ENCODE peak calls at places on chromosomes 6 and 20, in nine cellular contexts. One of them, this sample, is unnamed.

GRCh38 chr6:151862461-151862860 is 55.0 kb downstream of the ESR1 start:
- DNase-seq in HFFc6: no peak
- DNase-seq in tibial artery: no peak
- DNase-seq in nephron progenitor cell: no peak
- DNase-seq in CD4-positive, alpha-beta T cell: no peak
- DNase-seq in PC-3: no peak
- DNase-seq in fibroblast of lung: no peak
- DNase-seq in progenitor cell of endocrine pancreas: no peak
- DNase-seq in endothelial cell: no peak
- DNase-seq in this sample: no peak

GRCh38 chr6:147166360-147166944 is 37.8 kb upstream of the STXBP5 start:
- DNase-seq in HFFc6: no peak
- DNase-seq in tibial artery: no peak
- DNase-seq in nephron progenitor cell: no peak
- DNase-seq in CD4-positive, alpha-beta T cell: no peak
- DNase-seq in PC-3: no peak
- DNase-seq in fibroblast of lung: peak
- DNase-seq in progenitor cell of endocrine pancreas: no peak
- DNase-seq in endothelial cell: peak
- DNase-seq in this sample: no peak

GRCh38 chr20:58420798-58421496 is 31.9 kb downstream of the VAPB start:
- DNase-seq in HFFc6: peak
- DNase-seq in tibial artery: no peak
- DNase-seq in nephron progenitor cell: no peak
- DNase-seq in CD4-positive, alpha-beta T cell: no peak
- DNase-seq in PC-3: peak
- DNase-seq in fibroblast of lung: peak
- DNase-seq in progenitor cell of endocrine pancreas: no peak
- DNase-seq in endothelial cell: no peak
- DNase-seq in this sample: no peak

GRCh38 chr20:13771853-13772453 is 12.8 kb downstream of the ESF1 start:
- DNase-seq in HFFc6: peak
- DNase-seq in tibial artery: no peak
- DNase-seq in nephron progenitor cell: no peak
- DNase-seq in CD4-positive, alpha-beta T cell: no peak
- DNase-seq in PC-3: peak
- DNase-seq in fibroblast of lung: peak
- DNase-seq in progenitor cell of endocrine pancreas: no peak
- DNase-seq in endothelial cell: no peak
- DNase-seq in this sample: no peak

GRCh38 chr6:15608406-15608805 is 54.4 kb downstream of the DTNBP1 start:
- DNase-seq in HFFc6: peak
- DNase-seq in tibial artery: no peak
- DNase-seq in nephron progenitor cell: no peak
- DNase-seq in CD4-positive, alpha-beta T cell: no peak
- DNase-seq in PC-3: peak
- DNase-seq in fibroblast of lung: peak
- DNase-seq in progenitor cell of endocrine pancreas: no peak
- DNase-seq in endothelial cell: peak
- DNase-seq in this sample: no peak

GRCh38 chr6:157838718-157839430 is 15.8 kb downstream of the SNX9 start:
- DNase-seq in HFFc6: no peak
- DNase-seq in tibial artery: no peak
- DNase-seq in nephron progenitor cell: no peak
- DNase-seq in CD4-positive, alpha-beta T cell: no peak
- DNase-seq in PC-3: no peak
- DNase-seq in fibroblast of lung: no peak
- DNase-seq in progenitor cell of endocrine pancreas: no peak
- DNase-seq in endothelial cell: no peak
- DNase-seq in this sample: no peak

GRCh38 chr6:113586413-113586812 is 270.7 kb upstream of the MARCKS start:
- DNase-seq in HFFc6: peak
- DNase-seq in tibial artery: no peak
- DNase-seq in nephron progenitor cell: no peak
- DNase-seq in CD4-positive, alpha-beta T cell: no peak
- DNase-seq in PC-3: peak
- DNase-seq in fibroblast of lung: peak
- DNase-seq in progenitor cell of endocrine pancreas: no peak
- DNase-seq in endothelial cell: no peak
- DNase-seq in this sample: no peak

GRCh38 chr6:139640453-139640852 is 266.0 kb upstream of the CITED2 start:
- DNase-seq in HFFc6: no peak
- DNase-seq in tibial artery: no peak
- DNase-seq in nephron progenitor cell: no peak
- DNase-seq in CD4-positive, alpha-beta T cell: no peak
- DNase-seq in PC-3: no peak
- DNase-seq in fibroblast of lung: peak
- DNase-seq in progenitor cell of endocrine pancreas: no peak
- DNase-seq in endothelial cell: no peak
- DNase-seq in this sample: no peak

GRCh38 chr6:77173472-77174074 is 289.7 kb downstream of the HTR1B start:
- DNase-seq in HFFc6: peak
- DNase-seq in tibial artery: no peak
- DNase-seq in nephron progenitor cell: no peak
- DNase-seq in CD4-positive, alpha-beta T cell: no peak
- DNase-seq in PC-3: no peak
- DNase-seq in fibroblast of lung: no peak
- DNase-seq in progenitor cell of endocrine pancreas: no peak
- DNase-seq in endothelial cell: no peak
- DNase-seq in this sample: no peak

GRCh38 chr6:146526192-146526591 is 17.4 kb upstream of the RAB32 start:
- DNase-seq in HFFc6: peak
- DNase-seq in tibial artery: no peak
- DNase-seq in nephron progenitor cell: no peak
- DNase-seq in CD4-positive, alpha-beta T cell: no peak
- DNase-seq in PC-3: no peak
- DNase-seq in fibroblast of lung: peak
- DNase-seq in progenitor cell of endocrine pancreas: no peak
- DNase-seq in endothelial cell: no peak
- DNase-seq in this sample: no peak

GRCh38 chr20:5592823-5593761 is 157.1 kb upstream of the SHLD1 start:
- DNase-seq in HFFc6: no peak
- DNase-seq in tibial artery: no peak
- DNase-seq in nephron progenitor cell: no peak
- DNase-seq in CD4-positive, alpha-beta T cell: no peak
- DNase-seq in PC-3: no peak
- DNase-seq in fibroblast of lung: no peak
- DNase-seq in progenitor cell of endocrine pancreas: no peak
- DNase-seq in endothelial cell: no peak
- DNase-seq in this sample: no peak

GRCh38 chr20:35303735-35304431 is 11.7 kb upstream of the FAM83C start:
- DNase-seq in HFFc6: peak
- DNase-seq in tibial artery: peak
- DNase-seq in nephron progenitor cell: peak
- DNase-seq in CD4-positive, alpha-beta T cell: peak
- DNase-seq in PC-3: peak
- DNase-seq in fibroblast of lung: peak
- DNase-seq in progenitor cell of endocrine pancreas: peak
- DNase-seq in endothelial cell: peak
- DNase-seq in this sample: no peak

GRCh38 chr6:22906091-22906549 is 336.8 kb downstream of the HDGFL1 start:
- DNase-seq in HFFc6: peak
- DNase-seq in tibial artery: no peak
- DNase-seq in nephron progenitor cell: no peak
- DNase-seq in CD4-positive, alpha-beta T cell: no peak
- DNase-seq in PC-3: peak
- DNase-seq in fibroblast of lung: peak
- DNase-seq in progenitor cell of endocrine pancreas: no peak
- DNase-seq in endothelial cell: no peak
- DNase-seq in this sample: no peak

GRCh38 chr6:3211681-3212080 is 15.8 kb downstream of the TUBB2B start:
- DNase-seq in HFFc6: no peak
- DNase-seq in tibial artery: no peak
- DNase-seq in nephron progenitor cell: no peak
- DNase-seq in CD4-positive, alpha-beta T cell: no peak
- DNase-seq in PC-3: no peak
- DNase-seq in fibroblast of lung: no peak
- DNase-seq in progenitor cell of endocrine pancreas: no peak
- DNase-seq in endothelial cell: no peak
- DNase-seq in this sample: no peak

GRCh38 chr20:1437222-1437904 is 29.3 kb downstream of the NSFL1C start:
- DNase-seq in HFFc6: peak
- DNase-seq in tibial artery: peak
- DNase-seq in nephron progenitor cell: peak
- DNase-seq in CD4-positive, alpha-beta T cell: peak
- DNase-seq in PC-3: peak
- DNase-seq in fibroblast of lung: peak
- DNase-seq in progenitor cell of endocrine pancreas: peak
- DNase-seq in endothelial cell: peak
- DNase-seq in this sample: no peak
- TF ChIP-seq CTCF in HFFc6: peak
- TF ChIP-seq CTCF in tibial artery: peak
- TF ChIP-seq CTCF in nephron progenitor cell: peak
- TF ChIP-seq CTCF in CD4-positive, alpha-beta T cell: peak
- TF ChIP-seq CTCF in PC-3: peak
- TF ChIP-seq CTCF in fibroblast of lung: peak
- TF ChIP-seq CTCF in progenitor cell of endocrine pancreas: peak
- TF ChIP-seq CTCF in endothelial cell: peak
- TF ChIP-seq CTCF in this sample: peak

GRCh38 chr20:23668477-23668951 is 20.3 kb downstream of the CST4 start:
- DNase-seq in HFFc6: peak
- DNase-seq in tibial artery: no peak
- DNase-seq in nephron progenitor cell: peak
- DNase-seq in CD4-positive, alpha-beta T cell: no peak
- DNase-seq in PC-3: peak
- DNase-seq in fibroblast of lung: peak
- DNase-seq in progenitor cell of endocrine pancreas: peak
- DNase-seq in endothelial cell: peak
- DNase-seq in this sample: no peak

GRCh38 chr20:23667666-23668065 is 21.2 kb downstream of the CST4 start:
- DNase-seq in HFFc6: no peak
- DNase-seq in tibial artery: no peak
- DNase-seq in nephron progenitor cell: no peak
- DNase-seq in CD4-positive, alpha-beta T cell: no peak
- DNase-seq in PC-3: no peak
- DNase-seq in fibroblast of lung: no peak
- DNase-seq in progenitor cell of endocrine pancreas: no peak
- DNase-seq in endothelial cell: no peak
- DNase-seq in this sample: no peak

GRCh38 chr20:23666698-23667097 is 22.1 kb downstream of the CST4 start:
- DNase-seq in HFFc6: no peak
- DNase-seq in tibial artery: no peak
- DNase-seq in nephron progenitor cell: no peak
- DNase-seq in CD4-positive, alpha-beta T cell: no peak
- DNase-seq in PC-3: no peak
- DNase-seq in fibroblast of lung: no peak
- DNase-seq in progenitor cell of endocrine pancreas: no peak
- DNase-seq in endothelial cell: no peak
- DNase-seq in this sample: no peak

GRCh38 chr20:23664954-23665353 is 23.9 kb downstream of the CST4 start:
- DNase-seq in HFFc6: no peak
- DNase-seq in tibial artery: no peak
- DNase-seq in nephron progenitor cell: no peak
- DNase-seq in CD4-positive, alpha-beta T cell: no peak
- DNase-seq in PC-3: no peak
- DNase-seq in fibroblast of lung: no peak
- DNase-seq in progenitor cell of endocrine pancreas: no peak
- DNase-seq in endothelial cell: no peak
- DNase-seq in this sample: no peak

DNA sequence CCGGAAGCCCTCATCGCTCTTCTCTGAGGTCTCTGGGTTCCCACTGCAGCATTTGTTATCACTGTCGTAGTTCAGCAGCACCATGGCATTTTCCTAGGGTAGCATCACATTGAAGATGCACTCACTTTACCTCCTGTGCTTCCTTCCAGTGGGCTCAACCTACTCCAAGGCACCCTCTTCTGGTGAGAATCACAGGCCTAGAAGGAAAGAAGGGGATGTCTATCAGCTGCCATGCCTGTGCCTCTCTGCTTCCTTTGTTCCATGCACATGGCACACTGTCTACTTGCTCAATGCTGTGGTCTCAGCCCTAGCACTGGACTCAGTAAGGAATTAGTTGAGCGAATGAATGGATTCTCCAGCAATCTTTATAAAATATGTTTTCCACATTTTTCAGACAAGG is 22.6 kb downstream of the CST4 start:
- DNase-seq in HFFc6: no peak
- DNase-seq in tibial artery: no peak
- DNase-seq in nephron progenitor cell: no peak
- DNase-seq in CD4-positive, alpha-beta T cell: no peak
- DNase-seq in PC-3: peak
- DNase-seq in fibroblast of lung: no peak
- DNase-seq in progenitor cell of endocrine pancreas: no peak
- DNase-seq in endothelial cell: no peak
- DNase-seq in this sample: no peak
- TF ChIP-seq CTCF in HFFc6: no peak
- TF ChIP-seq CTCF in tibial artery: no peak
- TF ChIP-seq CTCF in nephron progenitor cell: no peak
- TF ChIP-seq CTCF in CD4-positive, alpha-beta T cell: no peak
- TF ChIP-seq CTCF in PC-3: peak
- TF ChIP-seq CTCF in fibroblast of lung: no peak
- TF ChIP-seq CTCF in progenitor cell of endocrine pancreas: no peak
- TF ChIP-seq CTCF in endothelial cell: no peak
- TF ChIP-seq CTCF in this sample: peak

GRCh38 chr6:75546401-75546800 is 52.8 kb upstream of the FILIP1 start:
- DNase-seq in HFFc6: peak
- DNase-seq in tibial artery: no peak
- DNase-seq in nephron progenitor cell: no peak
- DNase-seq in CD4-positive, alpha-beta T cell: no peak
- DNase-seq in PC-3: peak
- DNase-seq in fibroblast of lung: no peak
- DNase-seq in progenitor cell of endocrine pancreas: no peak
- DNase-seq in endothelial cell: no peak
- DNase-seq in this sample: no peak
- TF ChIP-seq CTCF in HFFc6: peak
- TF ChIP-seq CTCF in tibial artery: no peak
- TF ChIP-seq CTCF in nephron progenitor cell: no peak
- TF ChIP-seq CTCF in CD4-positive, alpha-beta T cell: no peak
- TF ChIP-seq CTCF in PC-3: peak
- TF ChIP-seq CTCF in fibroblast of lung: no peak
- TF ChIP-seq CTCF in progenitor cell of endocrine pancreas: no peak
- TF ChIP-seq CTCF in endothelial cell: peak
- TF ChIP-seq CTCF in this sample: peak

DNA sequence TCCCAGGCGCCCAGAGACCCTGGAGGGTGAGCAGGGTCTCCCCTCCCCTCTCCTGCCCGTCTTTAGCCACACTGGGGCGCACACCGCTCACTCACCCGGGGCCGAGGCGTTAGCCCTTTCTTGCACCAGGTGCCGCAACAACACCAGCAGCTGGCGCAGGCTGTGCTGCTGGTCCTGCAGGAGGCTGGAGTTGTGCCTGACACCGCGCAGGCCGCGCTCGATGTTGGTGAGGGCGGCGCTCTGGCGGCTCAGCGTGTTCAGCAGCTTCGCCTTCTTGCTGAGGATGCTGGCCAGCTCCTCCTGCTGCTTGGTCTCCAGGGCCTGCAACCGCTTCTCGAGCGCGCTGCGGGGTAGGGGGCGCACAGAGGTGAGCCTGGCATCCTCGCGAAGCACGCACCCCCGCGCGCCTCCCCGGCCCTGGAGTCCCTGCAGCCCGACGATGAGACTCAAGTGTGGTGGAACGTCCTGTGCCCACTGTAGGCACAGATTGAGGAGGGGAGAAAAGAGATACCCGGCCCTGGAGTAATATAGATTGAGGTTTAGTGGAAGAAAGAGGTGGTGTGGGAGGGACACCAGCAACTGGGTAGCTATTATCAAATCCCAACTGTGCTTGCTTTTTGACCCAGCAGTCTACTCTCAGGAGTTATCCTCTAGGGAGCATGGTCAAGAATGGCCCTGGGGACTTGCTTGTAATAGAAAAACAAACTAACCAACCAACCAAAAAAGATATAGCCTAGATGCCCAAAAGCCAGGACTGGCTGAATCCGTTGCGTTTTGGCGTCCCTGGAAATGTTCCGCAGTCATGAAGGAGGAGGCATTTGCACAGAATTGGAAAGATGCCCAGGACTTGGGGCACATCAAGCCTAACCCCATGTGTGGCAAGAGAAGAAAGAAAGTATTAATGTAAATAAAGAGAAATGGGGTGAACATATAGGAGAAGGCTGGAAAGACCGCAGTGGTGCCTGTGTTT is 30.9 kb downstream of the ANGPT4 start:
- DNase-seq in HFFc6: no peak
- DNase-seq in tibial artery: peak
- DNase-seq in nephron progenitor cell: peak
- DNase-seq in CD4-positive, alpha-beta T cell: no peak
- DNase-seq in PC-3: peak
- DNase-seq in fibroblast of lung: peak
- DNase-seq in progenitor cell of endocrine pancreas: peak
- DNase-seq in endothelial cell: peak
- DNase-seq in this sample: no peak
- TF ChIP-seq CTCF in HFFc6: peak
- TF ChIP-seq CTCF in tibial artery: peak
- TF ChIP-seq CTCF in nephron progenitor cell: peak
- TF ChIP-seq CTCF in CD4-positive, alpha-beta T cell: no peak
- TF ChIP-seq CTCF in PC-3: peak
- TF ChIP-seq CTCF in fibroblast of lung: no peak
- TF ChIP-seq CTCF in progenitor cell of endocrine pancreas: peak
- TF ChIP-seq CTCF in endothelial cell: no peak
- TF ChIP-seq CTCF in this sample: peak